ENCODE peak calls at places on chromosome 16, in seven cellular contexts. One of them, this sample, is unnamed.

GRCh38 chr16:23064642-23065041 is 84.6 kb downstream of the USP31 start:
- DNase-seq in HCT116: no peak
- DNase-seq in K562: no peak
- DNase-seq in HepG2: no peak
- DNase-seq in GM12878: peak
- DNase-seq in SK-N-SH: no peak
- DNase-seq in H1: no peak
- DNase-seq in this sample: no peak

GRCh38 chr16:79943738-79944137 is 343.2 kb upstream of the MAF start:
- DNase-seq in HCT116: no peak
- DNase-seq in K562: no peak
- DNase-seq in HepG2: no peak
- DNase-seq in GM12878: no peak
- DNase-seq in SK-N-SH: no peak
- DNase-seq in H1: no peak
- DNase-seq in this sample: no peak

GRCh38 chr16:87161822-87162676 is 155.1 kb downstream of the C16orf95 start:
- DNase-seq in HCT116: no peak
- DNase-seq in K562: no peak
- DNase-seq in HepG2: no peak
- DNase-seq in GM12878: no peak
- DNase-seq in SK-N-SH: no peak
- DNase-seq in H1: no peak
- DNase-seq in this sample: no peak

GRCh38 chr16:71894229-71894920 is 956 bp upstream of the IST1 start:
- DNase-seq in HCT116: peak
- DNase-seq in K562: peak
- DNase-seq in HepG2: peak
- DNase-seq in GM12878: no peak
- DNase-seq in SK-N-SH: peak
- DNase-seq in H1: peak
- DNase-seq in this sample: no peak

GRCh38 chr16:85072947-85073346 is 39.3 kb downstream of the CIBAR2 start:
- DNase-seq in HCT116: no peak
- DNase-seq in K562: no peak
- DNase-seq in HepG2: no peak
- DNase-seq in GM12878: no peak
- DNase-seq in SK-N-SH: no peak
- DNase-seq in H1: no peak
- DNase-seq in this sample: no peak

GRCh38 chr16:53078765-53079484 is 24.1 kb downstream of the CHD9 start:
- DNase-seq in HCT116: no peak
- DNase-seq in K562: peak
- DNase-seq in HepG2: no peak
- DNase-seq in GM12878: no peak
- DNase-seq in SK-N-SH: no peak
- DNase-seq in H1: no peak
- DNase-seq in this sample: no peak

GRCh38 chr16:56983211-56983751 is 6.1 kb upstream of the NLRC5 start:
- DNase-seq in HCT116: no peak
- DNase-seq in K562: no peak
- DNase-seq in HepG2: no peak
- DNase-seq in GM12878: no peak
- DNase-seq in SK-N-SH: no peak
- DNase-seq in H1: no peak
- DNase-seq in this sample: no peak

GRCh38 chr16:49688298-49688697 is 167.6 kb downstream of the ZNF423 start:
- DNase-seq in HCT116: no peak
- DNase-seq in K562: no peak
- DNase-seq in HepG2: no peak
- DNase-seq in GM12878: no peak
- DNase-seq in SK-N-SH: no peak
- DNase-seq in H1: no peak
- DNase-seq in this sample: no peak

GRCh38 chr16:70701036-70701435 is 15.2 kb upstream of the MTSS2 start:
- DNase-seq in HCT116: no peak
- DNase-seq in K562: no peak
- DNase-seq in HepG2: no peak
- DNase-seq in GM12878: no peak
- DNase-seq in SK-N-SH: no peak
- DNase-seq in H1: no peak
- DNase-seq in this sample: no peak

DNA sequence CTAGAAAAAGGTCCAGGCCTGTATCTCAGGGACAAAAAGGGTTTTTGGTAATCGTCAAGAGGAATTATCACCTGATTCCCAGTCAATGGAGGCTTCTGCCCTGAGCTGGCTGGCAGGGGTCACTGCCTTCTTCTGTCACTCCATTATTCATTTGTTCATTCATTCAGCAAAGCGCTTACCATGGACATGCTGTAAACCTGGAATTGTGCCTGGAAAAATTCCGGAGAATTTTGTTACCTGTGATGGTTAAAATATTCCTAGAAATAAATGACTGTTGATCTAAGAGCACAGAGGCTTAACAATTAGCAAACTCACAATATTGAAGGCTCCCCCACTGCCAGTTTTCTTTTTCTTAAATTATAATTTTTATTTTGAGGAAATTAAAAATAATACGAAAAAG is 212.4 kb downstream of the SHISA9 start:
- DNase-seq in HCT116: no peak
- DNase-seq in K562: no peak
- DNase-seq in HepG2: no peak
- DNase-seq in GM12878: no peak
- DNase-seq in SK-N-SH: no peak
- DNase-seq in H1: no peak
- DNase-seq in this sample: no peak
- TF ChIP-seq JUND in HCT116: no peak
- TF ChIP-seq JUND in K562: no peak
- TF ChIP-seq JUND in HepG2: no peak
- TF ChIP-seq JUND in GM12878: no peak
- TF ChIP-seq JUND in SK-N-SH: no peak
- TF ChIP-seq JUND in H1: no peak
- TF ChIP-seq JUND in this sample: no peak

GRCh38 chr16:88705746-88706287 is 391 bp downstream of the RNF166 start:
- DNase-seq in HCT116: no peak
- DNase-seq in K562: peak
- DNase-seq in HepG2: no peak
- DNase-seq in GM12878: no peak
- DNase-seq in SK-N-SH: no peak
- DNase-seq in H1: no peak
- DNase-seq in this sample: no peak
- TF ChIP-seq JUND in HCT116: no peak
- TF ChIP-seq JUND in K562: no peak
- TF ChIP-seq JUND in HepG2: no peak
- TF ChIP-seq JUND in GM12878: no peak
- TF ChIP-seq JUND in SK-N-SH: no peak
- TF ChIP-seq JUND in H1: no peak
- TF ChIP-seq JUND in this sample: no peak

GRCh38 chr16:35746963-35747657 is 2287.7 kb downstream of the TP53TG3F start:
- DNase-seq in HCT116: no peak
- DNase-seq in K562: no peak
- DNase-seq in HepG2: no peak
- DNase-seq in GM12878: no peak
- DNase-seq in SK-N-SH: no peak
- DNase-seq in H1: no peak
- DNase-seq in this sample: no peak

GRCh38 chr16:35745191-35745590 is 2285.8 kb downstream of the TP53TG3F start:
- DNase-seq in HCT116: no peak
- DNase-seq in K562: no peak
- DNase-seq in HepG2: no peak
- DNase-seq in GM12878: no peak
- DNase-seq in SK-N-SH: no peak
- DNase-seq in H1: no peak
- DNase-seq in this sample: no peak

GRCh38 chr16:35744716-35745115 is 2285.3 kb downstream of the TP53TG3F start:
- DNase-seq in HCT116: peak
- DNase-seq in K562: no peak
- DNase-seq in HepG2: no peak
- DNase-seq in GM12878: no peak
- DNase-seq in SK-N-SH: no peak
- DNase-seq in H1: no peak
- DNase-seq in this sample: no peak

GRCh38 chr16:35746281-35746962 is 2287.0 kb downstream of the TP53TG3F start:
- DNase-seq in HCT116: no peak
- DNase-seq in K562: no peak
- DNase-seq in HepG2: no peak
- DNase-seq in GM12878: no peak
- DNase-seq in SK-N-SH: no peak
- DNase-seq in H1: no peak
- DNase-seq in this sample: no peak

DNA sequence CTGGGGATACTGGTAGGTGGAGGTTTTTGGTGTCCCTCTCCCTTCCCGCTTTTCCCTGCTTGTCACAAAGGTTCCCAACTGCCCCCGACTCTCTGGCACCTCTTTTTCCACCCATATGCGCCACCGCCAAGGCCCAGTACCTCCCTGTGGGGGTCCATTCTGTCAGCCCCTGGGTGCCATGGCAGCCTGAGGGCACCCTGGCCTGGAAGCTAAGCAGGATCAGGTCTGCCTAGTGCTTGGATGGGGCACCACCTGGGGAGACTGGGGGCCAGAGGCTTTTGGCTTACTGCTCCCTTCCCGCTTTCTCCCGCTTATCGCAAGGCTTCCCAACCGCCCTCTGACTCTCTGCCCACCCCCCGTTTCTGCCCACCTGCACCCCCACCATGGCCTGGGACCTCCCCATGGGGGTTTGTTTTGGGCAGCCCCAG is 2286.4 kb downstream of the TP53TG3F start:
- DNase-seq in HCT116: no peak
- DNase-seq in K562: no peak
- DNase-seq in HepG2: no peak
- DNase-seq in GM12878: no peak
- DNase-seq in SK-N-SH: no peak
- DNase-seq in H1: no peak
- DNase-seq in this sample: no peak
- TF ChIP-seq JUND in HCT116: no peak
- TF ChIP-seq JUND in K562: no peak
- TF ChIP-seq JUND in HepG2: no peak
- TF ChIP-seq JUND in GM12878: no peak
- TF ChIP-seq JUND in SK-N-SH: no peak
- TF ChIP-seq JUND in H1: no peak
- TF ChIP-seq JUND in this sample: no peak

DNA sequence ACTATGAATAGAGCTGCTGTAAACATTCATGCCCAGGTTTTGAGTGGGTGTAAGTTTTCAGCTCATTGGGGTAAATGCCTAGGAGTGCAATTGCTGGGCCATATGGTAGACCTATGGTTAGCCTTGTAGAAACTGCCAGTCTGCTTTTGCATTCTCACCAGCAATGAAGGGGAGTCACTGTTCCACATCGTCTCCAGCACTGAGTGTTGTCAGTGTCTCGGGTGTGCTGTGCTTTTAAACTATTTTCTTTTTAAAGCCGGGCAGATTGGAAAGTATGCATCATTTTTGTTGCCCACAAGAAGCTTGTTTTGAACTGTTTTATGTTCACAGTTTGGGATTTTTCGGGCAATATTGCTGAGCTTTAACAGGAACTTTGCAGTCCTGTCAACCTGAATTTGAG is 7.9 kb downstream of the RMI2 start:
- DNase-seq in HCT116: no peak
- DNase-seq in K562: no peak
- DNase-seq in HepG2: no peak
- DNase-seq in GM12878: no peak
- DNase-seq in SK-N-SH: no peak
- DNase-seq in H1: no peak
- DNase-seq in this sample: no peak
- TF ChIP-seq JUND in HCT116: no peak
- TF ChIP-seq JUND in K562: no peak
- TF ChIP-seq JUND in HepG2: no peak
- TF ChIP-seq JUND in GM12878: no peak
- TF ChIP-seq JUND in SK-N-SH: no peak
- TF ChIP-seq JUND in H1: no peak
- TF ChIP-seq JUND in this sample: no peak

DNA sequence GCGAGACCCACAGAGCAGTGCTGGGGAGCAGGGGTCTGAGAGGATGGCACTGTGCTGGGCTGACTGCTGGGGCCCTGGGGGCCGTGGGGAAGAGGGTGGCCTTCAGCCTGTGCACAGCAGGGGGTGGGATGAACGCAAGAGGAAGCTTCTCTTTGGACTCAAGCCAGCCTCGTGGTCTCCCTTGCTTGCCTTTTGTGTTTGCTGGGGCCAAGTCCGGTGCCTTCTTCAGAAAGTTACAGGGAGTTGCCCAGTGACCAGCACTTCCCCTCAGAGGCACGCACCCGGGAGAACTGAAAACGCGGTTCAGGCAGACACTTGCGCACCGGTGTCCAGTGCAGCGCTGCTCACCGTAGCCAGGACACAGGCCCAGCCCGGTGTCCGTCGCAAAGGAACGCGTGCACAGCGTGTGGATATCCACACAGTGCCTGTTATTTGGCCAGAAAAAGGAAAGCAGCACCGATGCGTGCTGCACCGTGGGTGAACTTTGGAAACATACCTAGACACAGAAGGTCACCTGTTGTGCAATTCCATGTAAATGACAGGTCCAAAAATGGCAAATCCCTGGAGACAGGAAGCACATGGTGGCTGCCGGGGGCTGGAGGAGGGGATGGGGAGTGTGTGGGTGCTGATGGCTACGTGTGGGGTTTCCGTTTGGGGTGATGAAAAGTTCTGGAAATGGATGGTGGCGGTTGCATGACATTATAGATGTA is 29.5 kb upstream of the NUDT16L1 start:
- DNase-seq in HCT116: no peak
- DNase-seq in K562: no peak
- DNase-seq in HepG2: peak
- DNase-seq in GM12878: no peak
- DNase-seq in SK-N-SH: no peak
- DNase-seq in H1: no peak
- DNase-seq in this sample: no peak
- TF ChIP-seq JUND in HCT116: no peak
- TF ChIP-seq JUND in K562: no peak
- TF ChIP-seq JUND in HepG2: peak
- TF ChIP-seq JUND in GM12878: no peak
- TF ChIP-seq JUND in SK-N-SH: no peak
- TF ChIP-seq JUND in H1: no peak
- TF ChIP-seq JUND in this sample: no peak